ENCODE peak calls at places on chromosomes 5 and 9, in nine cellular contexts. R, B, A, N, H, V, X, L and T are unnamed samples.

GRCh38 chr5:90193185-90193822 is 216.3 kb downstream of the CETN3 start:
- DNase-seq in X (no peak), H (no peak), B (no peak), V (no peak), R (no peak), N (no peak), A (no peak), L (no peak), T (no peak)

GRCh38 chr5:179263391-179264052 is 81.7 kb downstream of the ADAMTS2 start:
- DNase-seq in N (no peak), H (no peak), X (no peak), A (no peak), V (no peak), L (no peak), B (no peak), R (no peak), T (no peak)

GRCh38 chr5:57157191-57157590 is 16.7 kb upstream of the GPBP1 start:
- DNase-seq in R (no peak), V (no peak), L (no peak), B (no peak), N (no peak), A (no peak), H (no peak), X (no peak), T (no peak)

GRCh38 chr5:424259-425110 is 18.5 kb upstream of the EXOC3 start:
- DNase-seq in A (no peak), H (no peak), V (no peak), N (no peak), R (no peak), B (no peak), X (no peak), L (no peak), T (no peak)

GRCh38 chr5:61951295-61951694 is 354.7 kb upstream of the KIF2A start:
- DNase-seq in A (no peak), V (no peak), X (no peak), B (no peak), H (no peak), N (no peak), R (no peak), L (no peak), T (no peak)

GRCh38 chr9:98805506-98806272 is 1.8 kb upstream of the GALNT12 start:
- DNase-seq in A (peak), L (no peak), R (no peak), N (no peak), X (no peak), H (no peak), V (peak), B (no peak), T (no peak)

GRCh38 chr5:55102345-55102744 is at the start of gene GZMA:
- DNase-seq in R (peak), H (no peak), A (no peak), X (peak), L (no peak), N (no peak), V (no peak), B (no peak), T (peak)

GRCh38 chr9:35649431-35650340 is 1.0 kb downstream of the SIT1 start:
- DNase-seq in A (no peak), N (no peak), L (peak), H (no peak), X (peak), R (peak), V (no peak), B (no peak), T (peak)

GRCh38 chr9:105502276-105502675 is 54.4 kb downstream of the FSD1L start:
- DNase-seq in R (peak), A (no peak), X (no peak), L (no peak), N (no peak), V (no peak), H (no peak), B (no peak), T (no peak)

GRCh38 chr5:175778951-175779475 is 92.4 kb upstream of the CPLX2 start:
- DNase-seq in V (no peak), R (no peak), B (peak), A (no peak), L (no peak), H (no peak), X (no peak), N (no peak), T (no peak)

GRCh38 chr9:87675466-87675865 is 50.5 kb upstream of the CTSL start:
- DNase-seq in V (no peak), X (no peak), L (no peak), R (no peak), H (no peak), N (no peak), B (no peak), A (no peak), T (no peak)

GRCh38 chr9:68509689-68510088 is 31.0 kb downstream of the TMEM252 start:
- DNase-seq in N (no peak), A (no peak), L (no peak), X (no peak), V (no peak), R (no peak), H (no peak), B (no peak), T (no peak)

GRCh38 chr9:124657526-124657925 is 113.6 kb downstream of the NR6A1 start:
- DNase-seq in N (no peak), V (no peak), H (no peak), R (no peak), B (no peak), X (no peak), L (no peak), A (no peak), T (no peak)

GRCh38 chr9:129964901-129965734 is 77.9 kb downstream of the FNBP1 start:
- DNase-seq in H (no peak), B (peak), A (peak), R (peak), X (peak), V (peak), L (no peak), N (no peak), T (no peak)

GRCh38 chr9:85536076-85536475 is 205.7 kb downstream of the AGTPBP1 start:
- DNase-seq in A (peak), L (no peak), B (peak), N (no peak), X (no peak), H (no peak), R (peak), V (peak), T (no peak)

GRCh38 chr5:75509956-75510355 is 1.5 kb downstream of the CERT1 start:
- DNase-seq in B (no peak), V (peak), R (peak), N (no peak), H (no peak), L (no peak), X (no peak), A (peak), T (no peak)

GRCh38 chr9:126248680-126249079 is 77.9 kb upstream of the MVB12B start:
- DNase-seq in R (peak), B (no peak), X (no peak), V (peak), N (no peak), H (no peak), A (peak), L (no peak), T (no peak)

GRCh38 chr5:1783214-1783551 is 16.5 kb downstream of the MRPL36 start:
- DNase-seq in V (no peak), B (no peak), L (no peak), N (no peak), X (no peak), H (no peak), A (no peak), R (no peak), T (no peak)

GRCh38 chr9:134493471-134494272 is 147.9 kb upstream of the COL5A1 start:
- DNase-seq in X (no peak), R (no peak), N (no peak), L (no peak), V (no peak), H (no peak), B (no peak), A (no peak), T (no peak)

GRCh38 chr5:136192526-136193395 is at the start of gene SMIM32:
- DNase-seq in N (no peak), B (no peak), R (no peak), H (peak), L (no peak), X (no peak), A (no peak), V (peak), T (no peak)

GRCh38 chr5:125042243-125042887 is 295.9 kb upstream of the ZNF608 start:
- DNase-seq in X (no peak), A (no peak), N (no peak), H (no peak), B (no peak), R (peak), V (peak), L (no peak), T (no peak)

GRCh38 chr9:7336356-7337075 is 463.1 kb downstream of the DMAC1 start:
- DNase-seq in L (no peak), H (no peak), A (no peak), V (peak), R (no peak), X (no peak), B (no peak), N (no peak), T (no peak)

GRCh38 chr5:158522001-158522400 is 577.7 kb downstream of the EBF1 start:
- DNase-seq in L (no peak), R (peak), X (no peak), A (peak), B (no peak), V (peak), N (no peak), H (no peak), T (no peak)

GRCh38 chr9:34374905-34375552 is 1.7 kb downstream of the MYORG start:
- DNase-seq in V (no peak), H (peak), L (no peak), N (no peak), A (peak), R (no peak), B (no peak), X (no peak), T (no peak)

GRCh38 chr5:113825143-113825542 is 311.6 kb downstream of the YTHDC2 start:
- DNase-seq in L (no peak), V (no peak), H (no peak), B (no peak), R (no peak), N (no peak), A (peak), X (no peak), T (no peak)

GRCh38 chr9:38372685-38373619 is 19.6 kb upstream of the ALDH1B1 start:
- DNase-seq in X (no peak), L (no peak), B (no peak), N (no peak), V (no peak), R (no peak), H (no peak), A (no peak), T (no peak)

GRCh38 chr9:127108182-127108876 is 14.1 kb downstream of the ANGPTL2 start:
- DNase-seq in R (no peak), A (no peak), B (no peak), H (no peak), X (no peak), L (no peak), V (no peak), N (no peak), T (no peak)

GRCh38 chr9:104094534-104095020 is 468 bp downstream of the SMC2 start:
- DNase-seq in L (no peak), V (peak), X (no peak), B (no peak), A (peak), N (no peak), H (peak), R (no peak), T (no peak)

GRCh38 chr9:94213513-94214124 is 45.5 kb upstream of the ZNF169 start:
- DNase-seq in R (peak), L (peak), B (peak), X (peak), H (peak), N (peak), A (peak), V (peak), T (peak)

GRCh38 chr5:12683249-12683648 is 779.0 kb upstream of the CTNND2 start:
- DNase-seq in R (no peak), H (no peak), N (no peak), A (no peak), X (no peak), V (no peak), B (no peak), L (no peak), T (no peak)

GRCh38 chr9:133759146-133759900 is 21.2 kb upstream of the SARDH start:
- DNase-seq in V (no peak), H (no peak), N (no peak), X (peak), L (no peak), B (no peak), A (no peak), R (no peak), T (no peak)

GRCh38 chr5:109388407-109388806 is 21.4 kb downstream of the PJA2 start:
- DNase-seq in X (no peak), N (no peak), L (no peak), H (no peak), B (no peak), R (peak), A (peak), V (peak), T (no peak)

GRCh38 chr5:108561416-108562204 is 179.7 kb upstream of the FBXL17 start:
- DNase-seq in B (no peak), H (no peak), X (no peak), L (no peak), V (no peak), A (no peak), R (no peak), N (no peak), T (no peak)